ENCODE peak calls at places on chromosomes 13 and 19, in eight cellular contexts. W is fibroblast of pulmonary artery, F is heart right ventricle, X is SK-N-SH, Y is dorsolateral prefrontal cortex, O is BJ, N is AG09309, I is lower leg skin. M is an unnamed sample.

GRCh38 chr19:5587071-5587455 is 19.3 kb upstream of the TINCR start:
- DNase-seq in N (no peak), F (no peak), Y (no peak), O (no peak), I (no peak), X (peak; percentile 45), W (no peak), M (no peak)

GRCh38 chr19:58556633-58557252 is 1.7 kb downstream of the UBE2M start:
- DNase-seq in O (no peak), X (no peak), F (no peak), W (no peak), Y (no peak), I (peak; percentile 78), N (no peak), M (no peak)

GRCh38 chr19:13262450-13262849 is 112.2 kb downstream of the IER2 start:
- DNase-seq in F (no peak), W (peak; percentile 75), O (peak; percentile 6), I (no peak), Y (no peak), N (peak; percentile 7), X (peak; percentile 66), M (peak; percentile 30)

GRCh38 chr13:77345150-77345780 is 18.4 kb upstream of the MYCBP2 start:
- DNase-seq in I (no peak), Y (no peak), O (no peak), X (no peak), N (no peak), F (no peak), W (no peak), M (no peak)

GRCh38 chr13:95185851-95186250 is 115.4 kb downstream of the ABCC4 start:
- DNase-seq in Y (no peak), O (no peak), X (no peak), W (no peak), I (no peak), F (no peak), N (no peak), M (no peak)

GRCh38 chr13:105969761-105970160 is 565.7 kb downstream of the EFNB2 start:
- DNase-seq in X (no peak), Y (no peak), I (no peak), W (peak; percentile 3), F (no peak), N (peak; percentile 57), O (no peak), M (no peak)

GRCh38 chr13:58087566-58087965 is 456.0 kb downstream of the PCDH17 start:
- DNase-seq in O (no peak), N (no peak), I (no peak), W (no peak), F (no peak), X (no peak), Y (no peak), M (no peak)

GRCh38 chr13:43270043-43270830 is 246.9 kb downstream of the DNAJC15 start:
- DNase-seq in O (no peak), W (no peak), Y (no peak), F (no peak), N (no peak), I (no peak), X (no peak), M (no peak)

GRCh38 chr13:33524086-33524485 is 238.5 kb upstream of the STARD13 start:
- DNase-seq in F (no peak), W (peak; percentile 90), I (no peak), X (no peak), N (peak; percentile 80), Y (no peak), O (peak; percentile 79), M (peak; percentile 75)

GRCh38 chr13:109400192-109400591 is 386.2 kb downstream of the IRS2 start:
- DNase-seq in W (peak; percentile 18), Y (no peak), O (no peak), X (no peak), F (no peak), I (no peak), N (no peak), M (no peak)

GRCh38 chr13:73198888-73199497 is 140.2 kb downstream of the KLF5 start:
- DNase-seq in N (no peak), Y (no peak), I (no peak), W (no peak), X (no peak), O (no peak), F (no peak), M (no peak)

GRCh38 chr19:18696023-18696422 is 12.5 kb downstream of the CRTC1 start:
- DNase-seq in F (no peak), X (no peak), N (no peak), W (no peak), O (no peak), Y (no peak), I (no peak), M (no peak)

GRCh38 chr19:829129-829758 is 1.6 kb downstream of the AZU1 start:
- DNase-seq in X (no peak), W (no peak), O (no peak), F (no peak), Y (no peak), I (no peak), N (no peak), M (no peak)

GRCh38 chr13:24463078-24463477 is 49.5 kb downstream of the PARP4 start:
- DNase-seq in Y (no peak), F (no peak), X (no peak), I (no peak), O (no peak), N (no peak), W (no peak), M (no peak)

DNA sequence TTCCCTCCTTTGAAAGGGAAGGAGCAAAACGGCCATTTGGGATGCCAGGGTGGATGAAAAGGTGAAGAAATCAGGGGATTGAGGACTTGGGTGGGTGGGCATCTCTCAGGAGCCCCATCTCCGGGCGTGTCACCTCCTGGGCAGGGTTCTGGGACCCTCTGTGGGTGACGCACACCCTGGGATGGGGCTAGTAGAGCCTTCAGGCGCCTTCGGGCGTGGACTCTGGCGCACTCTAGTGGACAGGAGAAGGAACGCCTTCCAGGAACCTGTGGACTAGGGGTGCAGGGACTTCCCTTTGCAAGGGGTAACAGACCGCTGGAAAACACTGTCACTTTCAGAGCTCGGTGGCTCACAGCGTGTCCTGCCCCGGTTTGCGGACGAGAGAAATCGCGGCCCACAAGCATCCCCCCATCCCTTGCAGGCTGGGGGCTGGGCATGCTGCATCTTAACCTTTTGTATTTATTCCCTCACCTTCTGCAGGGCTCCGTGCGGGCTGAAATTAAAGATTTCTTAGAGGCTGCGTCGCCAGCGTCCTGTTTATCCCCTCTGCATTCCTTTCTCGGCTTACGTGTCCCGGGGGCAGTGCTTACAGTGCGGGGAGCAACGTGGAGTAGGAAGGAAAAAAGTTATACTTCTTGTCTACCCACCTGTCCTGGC is 15.2 kb upstream of the S1PR4 start:
- DNase-seq in N (no peak), I (no peak), Y (peak; percentile 71), X (peak; percentile 93), O (no peak), W (peak; percentile 69), F (peak; percentile 54), M (no peak)
- H3K4me3 ChIP-seq in N (no peak overlapping the region), I (no peak overlapping the region), Y (no peak overlapping the region), X (no peak overlapping the region), O (no peak overlapping the region), W (no peak overlapping the region), F (no peak overlapping the region), M (no peak overlapping the region)

DNA sequence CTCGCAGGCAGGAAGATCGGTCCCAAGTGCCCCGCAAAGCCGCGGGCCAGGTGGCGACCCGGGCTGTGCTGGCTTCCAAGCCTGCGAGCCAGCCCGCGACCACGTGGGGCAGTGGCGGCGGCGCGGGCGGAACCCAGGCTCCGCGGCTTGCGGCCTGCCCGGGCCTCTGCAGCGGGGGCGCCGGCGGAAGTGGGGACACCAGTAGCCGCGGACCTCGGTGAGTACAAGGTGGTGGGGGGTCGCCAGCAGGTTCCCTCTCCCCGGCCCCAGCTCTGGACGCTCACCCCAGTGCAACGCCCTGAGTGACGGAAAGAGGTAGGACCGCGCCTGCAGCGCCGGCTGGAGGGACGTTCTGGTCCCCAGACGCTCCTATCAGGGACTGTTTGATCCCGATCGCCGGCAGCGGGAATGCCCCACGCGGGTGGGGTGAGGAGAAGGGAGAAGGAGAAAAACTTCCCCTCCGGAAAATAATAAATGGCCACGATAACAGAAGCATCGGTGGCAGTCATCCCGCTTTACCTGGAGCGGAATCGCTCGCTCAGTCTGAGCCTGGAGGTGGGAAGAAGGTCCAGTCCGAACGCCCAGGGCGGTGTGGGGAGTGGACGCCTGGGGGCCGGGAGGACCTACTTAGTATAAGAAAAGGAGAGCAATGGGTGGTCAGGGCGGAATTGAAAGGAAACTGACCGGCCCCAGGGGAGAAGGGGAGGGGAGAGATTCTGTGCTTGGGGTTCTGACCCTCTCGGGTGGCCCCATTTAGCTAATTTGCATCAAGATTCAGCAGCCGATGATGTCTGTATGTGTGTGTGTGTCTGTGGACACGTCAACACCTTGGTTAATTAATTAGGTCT is at the start of gene GEMIN7:
- DNase-seq in I (peak; percentile 95), Y (peak; percentile 81), O (no peak), F (peak; percentile 68), N (no peak), W (peak; percentile 72), X (peak; percentile 96), M (no peak)
- TF ChIP-seq CTCF in I (no peak), Y (no peak), O (no peak), F (peak; percentile 21), N (no peak), W (no peak), X (no peak), M (no peak)

DNA sequence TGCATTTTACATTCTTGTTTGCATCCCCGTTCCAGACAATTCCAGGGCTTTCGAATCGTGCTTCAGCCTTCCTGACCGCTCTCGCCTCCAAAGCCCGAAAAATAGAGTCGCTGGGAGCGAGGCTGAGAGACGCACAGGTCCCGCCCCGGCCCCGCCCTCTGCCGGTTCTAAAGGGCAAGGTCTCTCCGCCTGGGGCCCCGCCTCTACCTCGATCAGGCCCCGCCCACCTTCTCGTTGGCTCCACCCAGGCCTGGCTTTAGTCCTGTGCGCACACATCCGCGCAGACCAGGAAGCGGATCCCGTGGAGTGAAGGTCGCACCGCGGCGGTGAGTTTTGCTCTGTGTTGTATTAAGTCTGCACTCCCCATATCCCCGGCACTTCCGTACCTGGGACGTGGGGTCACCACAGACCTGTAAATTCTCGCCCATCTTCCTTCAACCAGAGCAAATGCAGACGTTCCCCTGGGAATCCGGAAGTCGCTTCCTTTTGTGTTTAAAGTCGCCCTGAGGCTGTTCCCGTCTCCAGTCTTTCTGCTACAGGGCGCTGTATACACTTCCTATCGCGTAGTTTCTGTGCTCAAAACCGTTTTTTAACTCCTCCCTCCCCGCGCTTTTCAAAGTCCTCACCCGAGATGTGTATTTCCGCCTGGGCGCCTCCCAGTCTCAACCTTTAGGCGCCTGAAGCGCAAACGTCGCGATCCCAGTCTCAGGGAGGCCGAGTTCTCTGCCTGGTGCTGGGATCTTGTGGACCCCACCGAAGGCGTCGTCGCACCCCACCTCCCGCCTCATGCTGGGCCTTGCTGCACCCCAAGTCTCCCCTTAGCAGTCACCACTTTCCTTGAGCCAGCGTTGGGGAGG is at the start of gene ZNF701:
- DNase-seq in N (peak; percentile 52), W (peak; percentile 93), X (peak; percentile 92), I (peak; percentile 99), Y (peak; percentile 96), F (peak; percentile 95), O (peak; percentile 59), M (peak; percentile 63)
- H3K4me3 ChIP-seq in N (peak within 1 kb of the TSS; percentile 76), W (peak within 1 kb of the TSS; percentile 99), X (peak within 1 kb of the TSS; percentile 75), I (peak within 1 kb of the TSS; percentile 65), Y (peak within 1 kb of the TSS; percentile 83), F (peak within 1 kb of the TSS; percentile 58), O (peak within 1 kb of the TSS; percentile 59), M (peak within 1 kb of the TSS; percentile 66)

GRCh38 chr19:57068921-57069697 is 50.7 kb upstream of the USP29 start:
- DNase-seq in X (peak; percentile 45), O (no peak), N (no peak), I (no peak), W (no peak), Y (peak; percentile 54), F (no peak), M (no peak)
- TF ChIP-seq CTCF in X (no peak), O (no peak), N (no peak), I (no peak), W (no peak), Y (peak; percentile 39), F (peak; percentile 29), M (peak; percentile 14)

M was measured in HFF-Myc.